ENCODE peak calls at places on chromosomes 7 and 10, in four cellular contexts. S is H1, U is GM12878, I is K562. J is an unnamed sample.

GRCh38 chr10:26612151-26612915 is 85.2 kb upstream of the PDSS1 start:
- DNase-seq in I (no peak), U (no peak), S (no peak), J (no peak)

GRCh38 chr7:2560175-2560695 is 1.5 kb downstream of the IQCE start:
- DNase-seq in I (no peak), U (no peak), S (no peak), J (no peak)

GRCh38 chr7:101631224-101631714 is 2.2 kb upstream of the MYL10 start:
- DNase-seq in U (no peak), I (no peak), S (no peak), J (no peak)

GRCh38 chr10:132471125-132471451 is 66.5 kb upstream of the INPP5A start:
- DNase-seq in U (no peak), S (no peak), I (no peak), J (no peak)

GRCh38 chr7:2730846-2731770 is 43.1 kb downstream of the AMZ1 start:
- DNase-seq in I (no peak), U (no peak), S (no peak), J (no peak)

GRCh38 chr10:84296071-84296981 is 32.1 kb upstream of the CCSER2 start:
- DNase-seq in S (no peak), I (no peak), U (no peak), J (no peak)

GRCh38 chr10:50807851-50808776 is 68.4 kb downstream of the ASAH2B start:
- DNase-seq in I (no peak), U (no peak), S (no peak), J (peak; percentile 88)

GRCh38 chr7:138097064-138097741 is 20.9 kb downstream of the AKR1D1 start:
- DNase-seq in S (no peak), I (peak; percentile 36), U (no peak), J (peak; percentile 79)

GRCh38 chr10:5765617-5766016 is 47.6 kb downstream of the GDI2 start:
- DNase-seq in I (no peak), S (no peak), U (no peak), J (no peak)

GRCh38 chr7:128740996-128741395 is 1.8 kb downstream of the CALU start:
- DNase-seq in S (no peak), U (no peak), I (no peak), J (no peak)

GRCh38 chr10:63561421-63561820 is 40.2 kb downstream of the REEP3 start:
- DNase-seq in U (no peak), I (no peak), S (no peak), J (no peak)

GRCh38 chr10:43973801-43974200 is 325.1 kb upstream of the ZNF32 start:
- DNase-seq in I (no peak), S (no peak), U (no peak), J (no peak)

GRCh38 chr10:119538632-119539358 is 3.7 kb downstream of the RGS10 start:
- DNase-seq in U (no peak), I (peak; percentile 35), S (no peak), J (no peak)

GRCh38 chr7:4818000-4818794 is 42.8 kb downstream of the AP5Z1 start:
- DNase-seq in U (no peak), I (no peak), S (no peak), J (no peak)

GRCh38 chr10:36446873-36447272 is 678.5 kb upstream of the ANKRD30A start:
- DNase-seq in S (no peak), U (no peak), I (no peak), J (no peak)

GRCh38 chr7:45237788-45238461 is 80.3 kb downstream of the RAMP3 start:
- DNase-seq in S (no peak), I (peak; percentile 39), U (no peak), J (no peak)

GRCh38 chr7:128217030-128217805 is 23.9 kb upstream of the LEP start:
- DNase-seq in U (no peak), S (no peak), I (peak; percentile 79), J (no peak)

GRCh38 chr7:137754076-137754851 is 92.5 kb downstream of the DGKI start:
- DNase-seq in I (no peak), S (no peak), U (peak; percentile 27), J (no peak)

GRCh38 chr7:139116999-139117398 is 7.5 kb upstream of the ZC3HAV1 start:
- DNase-seq in I (no peak), U (no peak), S (no peak), J (peak; percentile 88)

GRCh38 chr10:116836087-116836486 is 13.2 kb upstream of the ENO4 start:
- DNase-seq in I (no peak), U (no peak), S (peak; percentile 68), J (no peak)

GRCh38 chr10:33152750-33153149 is 181.7 kb downstream of the NRP1 start:
- DNase-seq in I (no peak), U (no peak), S (no peak), J (no peak)

DNA sequence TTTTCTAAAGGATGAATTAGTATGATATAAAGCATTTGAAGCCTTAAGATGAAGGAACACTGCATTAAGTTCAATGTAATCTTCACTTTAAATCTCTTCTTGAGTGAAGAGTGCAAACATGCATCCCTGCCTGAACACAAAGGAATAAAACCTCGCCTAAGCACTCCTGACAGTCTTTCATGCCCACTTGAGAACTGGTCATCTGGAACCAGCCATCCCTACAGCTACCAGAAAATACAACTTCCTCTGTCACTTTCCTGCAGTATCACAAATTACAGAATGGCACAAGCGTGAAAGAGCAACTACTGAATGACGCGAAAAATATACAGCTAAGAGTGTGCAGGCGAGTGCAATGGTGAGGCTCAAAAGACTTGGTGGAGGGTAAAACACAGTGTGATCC is 1079.9 kb downstream of the CNTNAP2 start:
- DNase-seq in S (no peak), U (no peak), I (no peak), J (no peak)
- TF ChIP-seq SRF in S (no peak), U (no peak), I (no peak), J (no peak)

DNA sequence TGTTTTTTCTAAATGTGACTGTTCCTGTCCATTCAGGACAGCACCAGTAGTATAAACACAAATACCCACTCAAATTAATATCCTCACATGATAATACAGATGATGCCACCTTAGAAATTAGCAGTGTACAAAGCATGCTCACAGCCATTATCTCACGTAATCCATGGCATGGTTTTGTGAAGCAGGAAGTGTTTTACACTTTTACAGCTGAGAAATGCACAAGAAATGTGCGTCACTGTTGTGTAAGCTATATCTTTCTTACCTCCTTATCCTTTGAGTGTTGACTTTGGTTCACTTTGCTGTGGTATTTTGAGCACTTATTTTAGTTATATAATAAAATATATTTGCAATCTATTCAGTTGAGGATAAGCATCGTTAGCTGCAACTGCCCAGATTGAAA is 31.6 kb downstream of the NKX2-3 start:
- DNase-seq in S (no peak), U (no peak), I (no peak), J (no peak)
- TF ChIP-seq TAF1 in S (no peak), U (no peak), I (no peak), J (no peak)

GRCh38 chr7:155509725-155510551 is 36.4 kb downstream of the CNPY1 start:
- DNase-seq in S (peak; percentile 63), U (no peak), I (no peak), J (no peak)
- TF ChIP-seq SRF in S (no peak), U (no peak), I (no peak), J (no peak)

GRCh38 chr7:75776295-75776971 is 4.4 kb upstream of the CCL26 start:
- DNase-seq in I (no peak), U (peak; percentile 55), S (no peak), J (no peak)
- TF ChIP-seq TAF1 in I (no peak), U (no peak), S (no peak), J (no peak)

J was measured in HepG2.